ENCODE peak calls at places on chromosome 13, in four cellular contexts. One of them, this sample, is unnamed. For H3K27me3 and H3K4me1, the result is how much of the 10 kb centered on the place peaks cover.

GRCh38 chr13:79904581-79904980 is 423.6 kb downstream of the NDFIP2 start:
- DNase-seq in effector memory CD4-positive, alpha-beta T cell: no peak
- DNase-seq in CD8-positive, alpha-beta memory T cell: no peak
- DNase-seq in heart right ventricle: no peak
- DNase-seq in this sample: no peak

GRCh38 chr13:51230473-51231105 is 8.4 kb downstream of the FAM124A start:
- DNase-seq in CD8-positive, alpha-beta memory T cell: no peak
- DNase-seq in effector memory CD4-positive, alpha-beta T cell: no peak
- DNase-seq in heart right ventricle: peak
- DNase-seq in this sample: peak

GRCh38 chr13:72246396-72246795 is 379.4 kb upstream of the DACH1 start:
- DNase-seq in effector memory CD4-positive, alpha-beta T cell: no peak
- DNase-seq in heart right ventricle: no peak
- DNase-seq in CD8-positive, alpha-beta memory T cell: no peak
- DNase-seq in this sample: no peak

GRCh38 chr13:66344770-66345367 is 885.3 kb downstream of the PCDH9 start:
- DNase-seq in CD8-positive, alpha-beta memory T cell: no peak
- DNase-seq in effector memory CD4-positive, alpha-beta T cell: no peak
- DNase-seq in heart right ventricle: no peak
- DNase-seq in this sample: no peak

GRCh38 chr13:25608181-25608580 is 236.4 kb downstream of the ATP8A2 start:
- DNase-seq in effector memory CD4-positive, alpha-beta T cell: no peak
- DNase-seq in CD8-positive, alpha-beta memory T cell: no peak
- DNase-seq in heart right ventricle: no peak
- DNase-seq in this sample: no peak

GRCh38 chr13:113982296-113982661 is 8.4 kb upstream of the C13orf46 start:
- DNase-seq in CD8-positive, alpha-beta memory T cell: peak
- DNase-seq in effector memory CD4-positive, alpha-beta T cell: no peak
- DNase-seq in heart right ventricle: no peak
- DNase-seq in this sample: peak

GRCh38 chr13:29969286-29969685 is 118.9 kb upstream of the UBL3 start:
- DNase-seq in heart right ventricle: no peak
- DNase-seq in effector memory CD4-positive, alpha-beta T cell: no peak
- DNase-seq in CD8-positive, alpha-beta memory T cell: no peak
- DNase-seq in this sample: no peak

GRCh38 chr13:75145926-75146325 is 336.0 kb downstream of the TBC1D4 start:
- DNase-seq in effector memory CD4-positive, alpha-beta T cell: no peak
- DNase-seq in heart right ventricle: no peak
- DNase-seq in CD8-positive, alpha-beta memory T cell: no peak
- DNase-seq in this sample: no peak

GRCh38 chr13:47036291-47037008 is 139.6 kb upstream of the HTR2A start:
- DNase-seq in effector memory CD4-positive, alpha-beta T cell: no peak
- DNase-seq in heart right ventricle: no peak
- DNase-seq in CD8-positive, alpha-beta memory T cell: no peak
- DNase-seq in this sample: no peak

GRCh38 chr13:50682002-50682401 is 161.5 kb downstream of the DLEU7 start:
- DNase-seq in effector memory CD4-positive, alpha-beta T cell: no peak
- DNase-seq in heart right ventricle: no peak
- DNase-seq in CD8-positive, alpha-beta memory T cell: no peak
- DNase-seq in this sample: no peak

GRCh38 chr13:47117268-47117667 is 220.4 kb upstream of the HTR2A start:
- DNase-seq in effector memory CD4-positive, alpha-beta T cell: no peak
- DNase-seq in CD8-positive, alpha-beta memory T cell: no peak
- DNase-seq in heart right ventricle: no peak
- DNase-seq in this sample: no peak

GRCh38 chr13:36131931-36132297 is 732 bp upstream of the DCLK1 start:
- DNase-seq in CD8-positive, alpha-beta memory T cell: no peak
- DNase-seq in effector memory CD4-positive, alpha-beta T cell: no peak
- DNase-seq in heart right ventricle: peak
- DNase-seq in this sample: peak

GRCh38 chr13:112928958-112929777 is 39.8 kb upstream of the MCF2L start:
- DNase-seq in heart right ventricle: peak
- DNase-seq in CD8-positive, alpha-beta memory T cell: no peak
- DNase-seq in effector memory CD4-positive, alpha-beta T cell: no peak
- DNase-seq in this sample: no peak

GRCh38 chr13:50693755-50694154 is 149.7 kb downstream of the DLEU7 start:
- DNase-seq in CD8-positive, alpha-beta memory T cell: no peak
- DNase-seq in effector memory CD4-positive, alpha-beta T cell: no peak
- DNase-seq in heart right ventricle: peak
- DNase-seq in this sample: peak

GRCh38 chr13:86409466-86410241 is 610.4 kb upstream of the SLITRK6 start:
- DNase-seq in effector memory CD4-positive, alpha-beta T cell: no peak
- DNase-seq in CD8-positive, alpha-beta memory T cell: peak
- DNase-seq in heart right ventricle: no peak
- DNase-seq in this sample: no peak

GRCh38 chr13:45055198-45055901 is 65.0 kb upstream of the GTF2F2 start:
- DNase-seq in CD8-positive, alpha-beta memory T cell: no peak
- DNase-seq in effector memory CD4-positive, alpha-beta T cell: no peak
- DNase-seq in heart right ventricle: no peak
- DNase-seq in this sample: no peak

GRCh38 chr13:114025432-114026127 is 51.7 kb upstream of the C13orf46 start:
- DNase-seq in heart right ventricle: no peak
- DNase-seq in CD8-positive, alpha-beta memory T cell: no peak
- DNase-seq in effector memory CD4-positive, alpha-beta T cell: no peak
- DNase-seq in this sample: peak

GRCh38 chr13:72198042-72198441 is 331.0 kb upstream of the DACH1 start:
- DNase-seq in heart right ventricle: no peak
- DNase-seq in effector memory CD4-positive, alpha-beta T cell: no peak
- DNase-seq in CD8-positive, alpha-beta memory T cell: no peak
- DNase-seq in this sample: no peak

GRCh38 chr13:113860579-113861432 is 3.1 kb downstream of the GAS6 start:
- DNase-seq in heart right ventricle: peak
- DNase-seq in effector memory CD4-positive, alpha-beta T cell: no peak
- DNase-seq in CD8-positive, alpha-beta memory T cell: no peak
- DNase-seq in this sample: no peak

DNA sequence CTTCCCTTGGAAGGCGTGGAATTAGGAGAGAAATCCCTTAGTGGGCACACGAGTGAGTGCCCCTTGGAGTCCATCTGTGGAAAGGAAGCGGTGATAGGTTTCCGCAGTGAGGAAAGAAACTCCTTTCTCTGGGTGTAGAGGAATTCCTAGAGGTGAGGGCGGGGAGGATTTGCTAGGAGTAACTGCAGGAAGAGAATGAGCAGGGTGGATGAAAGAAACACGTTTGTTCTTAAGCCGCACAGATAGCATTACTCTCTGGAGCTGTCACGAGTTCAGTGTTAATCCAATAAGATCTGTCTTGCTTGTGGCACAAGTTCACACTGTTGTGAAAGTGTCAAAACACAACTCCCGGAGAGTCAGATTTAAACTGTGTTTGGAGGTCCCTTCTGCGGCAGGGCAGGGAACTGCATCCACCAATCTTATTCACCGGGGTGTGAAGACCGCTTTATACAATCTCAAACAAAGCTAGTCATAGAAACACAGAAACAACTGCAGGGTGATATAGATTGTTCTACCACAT is 1.2 kb downstream of the KL start:
- DNase-seq in CD8-positive, alpha-beta memory T cell: peak
- DNase-seq in effector memory CD4-positive, alpha-beta T cell: no peak
- DNase-seq in heart right ventricle: peak
- DNase-seq in this sample: peak
- H3K4me3 ChIP-seq in CD8-positive, alpha-beta memory T cell: no peak
- H3K4me3 ChIP-seq in effector memory CD4-positive, alpha-beta T cell: no peak
- H3K4me3 ChIP-seq in heart right ventricle: peak
- H3K4me3 ChIP-seq in this sample: peak

DNA sequence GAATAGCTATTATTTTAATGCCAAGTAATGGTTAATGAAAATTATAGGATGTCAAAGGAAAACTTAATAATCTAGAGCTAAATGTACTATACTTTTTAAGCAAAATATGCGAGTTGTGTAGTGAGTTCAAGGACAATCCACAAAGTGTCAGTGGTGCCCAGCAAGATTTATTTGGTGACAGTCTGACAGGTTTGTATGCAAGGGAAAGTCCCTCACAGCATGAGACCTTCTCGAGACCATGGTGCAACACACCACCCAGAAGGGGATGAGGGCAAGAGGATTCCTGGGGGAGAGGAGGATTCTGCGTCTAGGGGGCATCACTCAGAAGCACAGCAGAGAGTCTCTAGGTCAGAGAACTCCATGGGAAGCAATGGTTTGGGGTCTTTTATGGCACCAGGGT is 224.7 kb downstream of the GPC5 start:
- DNase-seq in CD8-positive, alpha-beta memory T cell: no peak
- DNase-seq in heart right ventricle: no peak
- DNase-seq in effector memory CD4-positive, alpha-beta T cell: no peak
- DNase-seq in this sample: no peak
- H3K27me3 ChIP-seq in CD8-positive, alpha-beta memory T cell: under half
- H3K27me3 ChIP-seq in heart right ventricle: under half
- H3K27me3 ChIP-seq in effector memory CD4-positive, alpha-beta T cell: under half
- H3K27me3 ChIP-seq in this sample: under half

DNA sequence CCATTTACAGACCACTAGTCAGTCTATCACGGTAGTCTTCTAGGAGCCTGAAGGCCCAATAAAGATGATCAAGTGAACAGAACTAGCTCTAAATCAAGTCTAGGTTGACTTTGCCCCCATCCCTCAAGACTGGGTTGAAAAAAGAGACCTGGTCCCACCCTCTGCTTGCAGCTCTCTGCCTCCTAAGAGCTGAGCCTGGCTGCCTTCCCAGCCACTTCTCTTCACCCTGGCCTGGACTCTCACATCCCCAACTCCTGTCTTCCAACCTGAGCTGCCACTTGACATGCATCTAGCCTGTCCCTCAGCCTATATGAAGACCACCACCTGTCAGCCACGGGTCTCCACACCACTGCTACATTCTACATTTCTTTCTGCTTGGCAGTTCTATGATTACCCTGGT is 99.6 kb downstream of the FOXO1 start:
- DNase-seq in CD8-positive, alpha-beta memory T cell: no peak
- DNase-seq in effector memory CD4-positive, alpha-beta T cell: no peak
- DNase-seq in heart right ventricle: no peak
- DNase-seq in this sample: no peak
- H3K4me1 ChIP-seq in CD8-positive, alpha-beta memory T cell: half or more
- H3K4me1 ChIP-seq in effector memory CD4-positive, alpha-beta T cell: under half
- H3K4me1 ChIP-seq in heart right ventricle: half or more
- H3K4me1 ChIP-seq in this sample: under half

GRCh38 chr13:98214008-98214643 is 37.1 kb upstream of the RNF113B start:
- DNase-seq in CD8-positive, alpha-beta memory T cell: no peak
- DNase-seq in heart right ventricle: peak
- DNase-seq in effector memory CD4-positive, alpha-beta T cell: no peak
- DNase-seq in this sample: no peak
- H3K4me3 ChIP-seq in CD8-positive, alpha-beta memory T cell: no peak
- H3K4me3 ChIP-seq in heart right ventricle: no peak
- H3K4me3 ChIP-seq in effector memory CD4-positive, alpha-beta T cell: no peak
- H3K4me3 ChIP-seq in this sample: no peak

GRCh38 chr13:94711561-94712286 is 621 bp downstream of the SOX21 start:
- DNase-seq in CD8-positive, alpha-beta memory T cell: no peak
- DNase-seq in heart right ventricle: no peak
- DNase-seq in effector memory CD4-positive, alpha-beta T cell: no peak
- DNase-seq in this sample: peak

GRCh38 chr13:94712287-94712811 is at the start of gene SOX21:
- DNase-seq in heart right ventricle: no peak
- DNase-seq in effector memory CD4-positive, alpha-beta T cell: no peak
- DNase-seq in CD8-positive, alpha-beta memory T cell: no peak
- DNase-seq in this sample: no peak

GRCh38 chr13:94708971-94709614 is 3.3 kb downstream of the SOX21 start:
- DNase-seq in effector memory CD4-positive, alpha-beta T cell: no peak
- DNase-seq in CD8-positive, alpha-beta memory T cell: no peak
- DNase-seq in heart right ventricle: no peak
- DNase-seq in this sample: no peak

GRCh38 chr13:94710081-94710809 is 2.1 kb downstream of the SOX21 start:
- DNase-seq in heart right ventricle: no peak
- DNase-seq in CD8-positive, alpha-beta memory T cell: no peak
- DNase-seq in effector memory CD4-positive, alpha-beta T cell: no peak
- DNase-seq in this sample: no peak

DNA sequence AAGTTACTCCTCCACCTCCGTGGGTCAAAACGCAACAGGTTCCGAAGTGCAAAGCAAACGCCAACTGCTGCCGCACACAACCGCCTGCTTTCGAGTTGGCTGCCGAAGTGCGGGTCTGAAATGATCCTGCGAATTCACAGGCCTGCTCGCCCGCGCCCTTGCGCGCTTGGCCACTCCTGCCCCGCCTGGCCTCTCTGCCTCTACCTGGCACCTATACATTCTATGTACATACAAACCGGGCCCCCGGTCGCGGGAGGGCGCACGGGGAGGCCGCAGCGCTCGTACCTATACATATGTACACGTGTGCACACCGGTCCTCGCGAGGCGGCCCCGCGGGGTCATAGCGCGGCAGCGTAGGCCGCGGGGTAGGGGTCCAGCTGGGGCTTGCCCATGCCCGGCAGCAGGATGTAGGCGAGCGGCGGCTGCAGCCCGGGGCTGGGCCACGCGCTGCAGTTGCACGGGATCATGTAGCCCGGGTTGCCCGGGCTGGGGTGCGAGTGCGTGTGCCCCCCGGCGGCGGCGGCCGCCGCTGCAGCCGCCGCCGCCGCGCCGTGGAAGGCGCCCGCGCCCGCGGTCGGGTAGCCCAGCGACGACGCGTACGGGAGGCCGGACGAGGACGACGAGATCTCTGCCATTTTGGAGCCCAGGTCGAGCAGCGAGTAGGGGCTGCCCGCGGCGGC is 1.3 kb downstream of the SOX21 start:
- DNase-seq in heart right ventricle: no peak
- DNase-seq in CD8-positive, alpha-beta memory T cell: no peak
- DNase-seq in effector memory CD4-positive, alpha-beta T cell: no peak
- DNase-seq in this sample: no peak
- H3K27me3 ChIP-seq in heart right ventricle: under half
- H3K27me3 ChIP-seq in CD8-positive, alpha-beta memory T cell: under half
- H3K27me3 ChIP-seq in effector memory CD4-positive, alpha-beta T cell: half or more
- H3K27me3 ChIP-seq in this sample: under half

DNA sequence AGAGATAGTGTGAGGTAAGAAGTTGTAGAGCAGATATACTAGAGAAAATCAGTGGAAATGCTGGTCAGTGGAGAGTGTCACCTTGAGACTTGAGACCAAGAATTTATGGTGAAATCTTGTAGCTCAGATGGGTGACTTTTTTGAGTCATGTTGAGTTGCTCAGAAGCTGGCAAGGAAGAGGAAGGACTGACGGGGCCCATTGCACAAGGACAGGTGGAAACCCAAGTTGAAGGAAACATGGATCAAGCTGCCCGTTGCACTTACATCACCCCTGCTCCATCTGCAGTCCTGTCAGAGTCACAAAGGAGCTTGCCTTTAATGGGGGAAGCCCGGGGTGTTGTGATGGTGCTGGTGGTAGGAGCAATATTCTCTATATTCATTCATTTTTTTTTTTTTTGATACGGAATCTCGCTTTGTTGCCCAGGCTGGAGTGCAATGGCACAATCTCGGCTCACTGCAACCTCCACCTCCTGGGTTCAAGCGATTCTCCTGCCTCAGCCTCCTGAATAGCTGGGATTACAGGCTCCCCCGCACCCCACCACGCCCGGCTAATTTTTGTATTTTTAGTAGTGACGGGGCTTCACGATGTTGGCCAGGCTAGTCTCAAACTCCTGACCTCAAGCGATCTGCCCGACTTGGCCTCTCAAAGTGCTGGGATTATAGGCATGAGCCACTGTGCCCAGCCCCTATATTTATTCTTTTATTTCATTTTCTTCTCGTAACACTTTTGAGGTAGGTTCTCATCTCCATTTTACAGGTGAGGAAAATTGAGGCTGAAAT is 27.4 kb downstream of the UBAC2 start:
- DNase-seq in effector memory CD4-positive, alpha-beta T cell: no peak
- DNase-seq in heart right ventricle: no peak
- DNase-seq in CD8-positive, alpha-beta memory T cell: no peak
- DNase-seq in this sample: no peak
- H3K4me1 ChIP-seq in effector memory CD4-positive, alpha-beta T cell: half or more
- H3K4me1 ChIP-seq in heart right ventricle: half or more
- H3K4me1 ChIP-seq in CD8-positive, alpha-beta memory T cell: half or more
- H3K4me1 ChIP-seq in this sample: under half